ENCODE peak calls at places on chromosomes 1 and 21, in six cellular contexts. A is mucosa of gallbladder, F is memory B cell, T is lung microvascular endothelial cell, N is NB4, J is K562. E is an unnamed sample.

GRCh38 chr1:10692401-10693021 is 103.9 kb downstream of the CASZ1 start:
- DNase-seq in J (peak), N (peak), F (peak), A (no peak), T (no peak), E (no peak)

GRCh38 chr1:67679691-67680090 is 5.3 kb upstream of the GADD45A start:
- DNase-seq in N (no peak), J (no peak), T (no peak), A (no peak), F (no peak), E (no peak)

GRCh38 chr1:219576931-219577330 is 36.0 kb downstream of the ZC3H11B start:
- DNase-seq in N (no peak), J (no peak), T (no peak), A (no peak), F (no peak), E (no peak)

GRCh38 chr1:56897150-56898004 is 42.8 kb downstream of the C8A start:
- DNase-seq in A (peak), J (no peak), T (no peak), N (no peak), F (no peak), E (no peak)

GRCh38 chr1:65527672-65528071 is 107.2 kb downstream of the LEPR start:
- DNase-seq in T (peak), N (no peak), J (peak), F (no peak), A (no peak), E (peak)

GRCh38 chr1:27394925-27395324 is 2.5 kb downstream of the GPR3 start:
- DNase-seq in A (no peak), F (no peak), T (no peak), N (no peak), J (no peak), E (no peak)

GRCh38 chr1:44723496-44724407 is 7.2 kb downstream of the RNU5D-1 start:
- DNase-seq in T (no peak), N (peak), F (peak), J (no peak), A (no peak), E (no peak)

GRCh38 chr1:92483442-92484170 is 3.1 kb downstream of the GFI1 start:
- DNase-seq in N (peak), A (no peak), T (no peak), F (peak), J (no peak), E (no peak)

GRCh38 chr1:231918239-231919015 is 291.8 kb downstream of the DISC1 start:
- DNase-seq in N (no peak), F (no peak), J (no peak), A (no peak), T (peak), E (no peak)

GRCh38 chr1:209335090-209335692 is 248.3 kb upstream of the CAMK1G start:
- DNase-seq in T (peak), A (no peak), N (peak), J (peak), F (no peak), E (peak)

GRCh38 chr1:224380003-224380402 is 23.3 kb downstream of the CNIH4 start:
- DNase-seq in T (no peak), F (no peak), A (no peak), N (peak), J (no peak), E (no peak)

GRCh38 chr1:114758251-114758832 is 558 bp upstream of the CSDE1 start:
- DNase-seq in T (peak), J (peak), F (no peak), N (peak), A (no peak), E (no peak)

GRCh38 chr21:33815153-33815707 is 100.4 kb downstream of the ATP5PO start:
- DNase-seq in A (no peak), J (no peak), T (peak), F (no peak), N (no peak), E (no peak)

GRCh38 chr1:233355841-233356704 is 28.5 kb downstream of the MAP3K21 start:
- DNase-seq in T (peak), A (no peak), J (no peak), N (no peak), F (no peak), E (no peak)

GRCh38 chr1:30721311-30722174 is 1.8 kb downstream of the MATN1 start:
- DNase-seq in N (no peak), A (no peak), F (no peak), J (no peak), T (no peak), E (no peak)

GRCh38 chr1:152036316-152037216 is at the start of gene S100A11:
- DNase-seq in A (peak), F (no peak), T (peak), J (peak), N (peak), E (peak)

GRCh38 chr1:167905671-167906070 is 8.3 kb downstream of the ADCY10 start:
- DNase-seq in J (no peak), T (no peak), F (no peak), A (no peak), N (peak), E (no peak)

GRCh38 chr1:109730666-109731065 is 10.2 kb downstream of the GSTM3 start:
- DNase-seq in F (no peak), N (no peak), T (no peak), A (no peak), J (no peak), E (no peak)

GRCh38 chr1:178509608-178510007 is 3.3 kb upstream of the TEX35 start:
- DNase-seq in A (no peak), J (no peak), F (no peak), N (no peak), T (no peak), E (no peak)

GRCh38 chr1:236516929-236517704 is 6.7 kb upstream of the LGALS8 start:
- DNase-seq in J (no peak), N (no peak), F (no peak), A (no peak), T (no peak), E (no peak)

GRCh38 chr1:45097944-45098343 is 85.9 kb downstream of the UROD start:
- DNase-seq in A (no peak), F (no peak), J (peak), N (no peak), T (no peak), E (no peak)

GRCh38 chr21:36065497-36066036 is 4.3 kb upstream of the CBR1 start:
- DNase-seq in N (peak), F (no peak), T (peak), J (peak), A (no peak), E (no peak)

GRCh38 chr1:225817611-225818061 is 7.7 kb downstream of the EPHX1 start:
- DNase-seq in J (peak), N (peak), F (no peak), A (peak), T (peak), E (peak)

GRCh38 chr1:93774707-93775106 is 93.1 kb upstream of the BCAR3 start:
- DNase-seq in T (no peak), F (no peak), N (no peak), J (no peak), A (no peak), E (no peak)

GRCh38 chr1:86981482-86982311 is 67.3 kb downstream of the HS2ST1 start:
- DNase-seq in T (no peak), N (no peak), J (no peak), A (no peak), F (no peak), E (no peak)